ENCODE peak calls at places on chromosome 15, in seven cellular contexts. V, S, X, Q, Y, A and L are unnamed samples.

GRCh38 chr15:62779041-62779810 is 263.3 kb upstream of the TPM1 start:
- DNase-seq in V (no peak), S (no peak), X (no peak), Q (peak; percentile 26), Y (no peak), A (no peak), L (peak; percentile 43)

GRCh38 chr15:101657171-101657570 is 5.0 kb upstream of the TM2D3 start:
- DNase-seq in V (no peak), S (no peak), X (no peak), Q (no peak), Y (no peak), A (no peak), L (no peak)

GRCh38 chr15:88697276-88697675 is 58.5 kb downstream of the ISG20 start:
- DNase-seq in V (no peak), S (no peak), X (no peak), Q (no peak), Y (no peak), A (no peak), L (no peak)

GRCh38 chr15:70494861-70495571 is 268.3 kb downstream of the UACA start:
- DNase-seq in V (peak; percentile 98), S (peak; percentile 56), X (peak; percentile 70), Q (peak; percentile 95), Y (no peak), A (no peak), L (peak; percentile 73)

GRCh38 chr15:89486726-89487050 is 9.7 kb downstream of the RHCG start:
- DNase-seq in V (no peak), S (no peak), X (peak; percentile 48), Q (no peak), Y (no peak), A (peak; percentile 16), L (peak; percentile 76)

GRCh38 chr15:101528108-101528916 is 38.8 kb upstream of the PCSK6 start:
- DNase-seq in V (no peak), S (no peak), X (no peak), Q (no peak), Y (no peak), A (no peak), L (peak; percentile 12)

GRCh38 chr15:91100561-91101355 is 701 bp downstream of the SV2B start:
- DNase-seq in V (no peak), S (no peak), X (peak; percentile 4), Q (no peak), Y (peak; percentile 38), A (no peak), L (no peak)

GRCh38 chr15:23869391-23869790 is 182.3 kb upstream of the NDN start:
- DNase-seq in V (no peak), S (no peak), X (no peak), Q (no peak), Y (no peak), A (no peak), L (no peak)

GRCh38 chr15:29403778-29404177 is 134.2 kb upstream of the NSMCE3 start:
- DNase-seq in V (no peak), S (no peak), X (no peak), Q (no peak), Y (no peak), A (no peak), L (no peak)

GRCh38 chr15:43930079-43930478 is 103.3 kb downstream of the WDR76 start:
- DNase-seq in V (peak; percentile 52), S (no peak), X (no peak), Q (no peak), Y (no peak), A (no peak), L (no peak)

GRCh38 chr15:76512971-76513370 is 176.4 kb downstream of the ISL2 start:
- DNase-seq in V (no peak), S (no peak), X (no peak), Q (no peak), Y (no peak), A (no peak), L (no peak)

GRCh38 chr15:76164602-76165001 is 104.8 kb downstream of the TMEM266 start:
- DNase-seq in V (no peak), S (no peak), X (no peak), Q (no peak), Y (no peak), A (no peak), L (no peak)

GRCh38 chr15:61575597-61575996 is 346.5 kb upstream of the RORA start:
- DNase-seq in V (no peak), S (no peak), X (no peak), Q (no peak), Y (no peak), A (no peak), L (no peak)

GRCh38 chr15:22916606-22917350 is 63.4 kb downstream of the CYFIP1 start:
- DNase-seq in V (no peak), S (no peak), X (no peak), Q (no peak), Y (no peak), A (no peak), L (no peak)

GRCh38 chr15:51776952-51777574 is 25.7 kb downstream of the TMOD2 start:
- DNase-seq in V (peak; percentile 57), S (peak; percentile 60), X (peak; percentile 61), Q (peak; percentile 76), Y (peak; percentile 68), A (peak; percentile 46), L (peak; percentile 72)

GRCh38 chr15:63601026-63601726 is 4.0 kb downstream of the FBXL22 start:
- DNase-seq in V (no peak), S (no peak), X (peak; percentile 71), Q (no peak), Y (no peak), A (peak; percentile 30), L (peak; percentile 33)

GRCh38 chr15:43876872-43877271 is 50.1 kb downstream of the WDR76 start:
- DNase-seq in V (no peak), S (no peak), X (no peak), Q (no peak), Y (no peak), A (no peak), L (no peak)

GRCh38 chr15:51669381-51669780 is 11.9 kb upstream of the SCG3 start:
- DNase-seq in V (no peak), S (no peak), X (no peak), Q (no peak), Y (no peak), A (no peak), L (no peak)

GRCh38 chr15:89399390-89400120 is 64.9 kb upstream of the POLG start:
- DNase-seq in V (no peak), S (no peak), X (peak; percentile 57), Q (no peak), Y (peak; percentile 53), A (no peak), L (peak; percentile 67)

GRCh38 chr15:43329222-43329959 is 982 bp downstream of the LCMT2 start:
- DNase-seq in V (no peak), S (no peak), X (peak; percentile 6), Q (peak; percentile 6), Y (peak; percentile 28), A (no peak), L (no peak)